ENCODE peak calls at places on chromosome 3, in nine cellular contexts. R, G, F, U, T, Z, M, A and C are unnamed samples.

GRCh38 chr3:70861234-70861633 is 548.8 kb upstream of the MDFIC2 start:
- DNase-seq in R (no peak), G (no peak), F (no peak), U (no peak), T (no peak), Z (no peak), M (no peak), A (no peak), C (no peak)

GRCh38 chr3:172869356-172869755 is 118.8 kb downstream of the ECT2 start:
- DNase-seq in R (no peak), G (no peak), F (no peak), U (no peak), T (peak; percentile 60), Z (no peak), M (no peak), A (peak; percentile 9), C (no peak)

GRCh38 chr3:5339967-5340535 is 152.5 kb downstream of the EDEM1 start:
- DNase-seq in R (no peak), G (no peak), F (no peak), U (no peak), T (no peak), Z (no peak), M (no peak), A (no peak), C (no peak)

GRCh38 chr3:99562138-99562537 is 76.3 kb upstream of the COL8A1 start:
- DNase-seq in R (no peak), G (peak; percentile 49), F (no peak), U (no peak), T (no peak), Z (no peak), M (no peak), A (no peak), C (no peak)

GRCh38 chr3:169980055-169980454 is 13.4 kb downstream of the SEC62 start:
- DNase-seq in R (no peak), G (no peak), F (no peak), U (no peak), T (no peak), Z (no peak), M (no peak), A (no peak), C (peak; percentile 4)

GRCh38 chr3:69016901-69017300 is 3.4 kb upstream of the EOGT start:
- DNase-seq in R (no peak), G (peak; percentile 25), F (no peak), U (no peak), T (no peak), Z (no peak), M (no peak), A (no peak), C (no peak)

GRCh38 chr3:38641461-38642110 is 7.9 kb downstream of the SCN5A start:
- DNase-seq in R (no peak), G (no peak), F (peak; percentile 46), U (no peak), T (no peak), Z (peak; percentile 33), M (peak; percentile 19), A (no peak), C (no peak)

GRCh38 chr3:56491566-56491965 is 23.3 kb upstream of the ERC2 start:
- DNase-seq in R (no peak), G (no peak), F (no peak), U (no peak), T (no peak), Z (no peak), M (no peak), A (no peak), C (no peak)

GRCh38 chr3:37564518-37564917 is 297.2 kb upstream of the CTDSPL start:
- DNase-seq in R (no peak), G (no peak), F (no peak), U (no peak), T (no peak), Z (no peak), M (no peak), A (no peak), C (no peak)

GRCh38 chr3:5138214-5138981 is 16.3 kb downstream of the ARL8B start:
- DNase-seq in R (no peak), G (peak; percentile 23), F (no peak), U (no peak), T (no peak), Z (no peak), M (no peak), A (no peak), C (no peak)

GRCh38 chr3:60513241-60513640 is 738.0 kb downstream of the FHIT start:
- DNase-seq in R (no peak), G (no peak), F (no peak), U (no peak), T (no peak), Z (no peak), M (no peak), A (no peak), C (no peak)

GRCh38 chr3:65854606-65855304 is 184.0 kb downstream of the MAGI1 start:
- DNase-seq in R (no peak), G (no peak), F (no peak), U (no peak), T (peak; percentile 61), Z (no peak), M (no peak), A (no peak), C (no peak)

GRCh38 chr3:79140718-79141117 is 627.1 kb downstream of the ROBO1 start:
- DNase-seq in R (no peak), G (no peak), F (no peak), U (no peak), T (no peak), Z (no peak), M (no peak), A (no peak), C (no peak)

GRCh38 chr3:185561958-185562357 is 9.6 kb upstream of the LIPH start:
- DNase-seq in R (no peak), G (no peak), F (no peak), U (no peak), T (no peak), Z (no peak), M (no peak), A (no peak), C (no peak)

GRCh38 chr3:185559706-185560090 is 7.3 kb upstream of the LIPH start:
- DNase-seq in R (no peak), G (no peak), F (no peak), U (no peak), T (no peak), Z (no peak), M (no peak), A (no peak), C (no peak)

GRCh38 chr3:185561374-185561943 is 9.1 kb upstream of the LIPH start:
- DNase-seq in R (no peak), G (no peak), F (peak; percentile 86), U (no peak), T (peak; percentile 37), Z (no peak), M (peak; percentile 60), A (no peak), C (no peak)

GRCh38 chr3:185558395-185558794 is 6.0 kb upstream of the LIPH start:
- DNase-seq in R (no peak), G (no peak), F (peak; percentile 78), U (no peak), T (peak; percentile 88), Z (no peak), M (peak; percentile 87), A (no peak), C (no peak)

DNA sequence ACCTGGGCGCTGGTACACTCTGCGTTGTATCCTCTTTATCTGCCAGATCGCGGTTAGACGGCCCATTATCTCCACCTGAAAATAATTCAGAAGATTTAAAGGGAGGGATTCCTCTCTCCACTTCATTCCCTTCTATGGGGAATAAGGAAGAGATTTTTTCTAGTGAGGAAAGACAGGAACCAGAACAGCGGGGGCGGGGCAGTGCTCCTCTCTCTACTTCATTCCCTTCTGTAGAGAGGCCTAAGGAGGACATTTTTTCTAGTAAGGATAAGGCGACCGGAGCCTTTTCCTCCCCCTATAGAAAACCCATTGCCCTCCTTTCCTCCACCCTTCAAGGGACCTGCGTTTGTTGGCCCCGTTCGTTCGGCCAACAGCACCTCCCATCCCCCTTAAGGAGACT is 8.3 kb upstream of the LIPH start:
- DNase-seq in R (no peak), G (no peak), F (no peak), U (no peak), T (no peak), Z (no peak), M (no peak), A (no peak), C (no peak)
- H3K27ac ChIP-seq in R (no peak overlapping the region), G (no peak overlapping the region), F (peak overlapping the region; percentile 84), U (no peak overlapping the region), T (peak overlapping the region; percentile 49), Z (no peak overlapping the region), M (no peak overlapping the region), A (no peak overlapping the region), C (no peak overlapping the region)

DNA sequence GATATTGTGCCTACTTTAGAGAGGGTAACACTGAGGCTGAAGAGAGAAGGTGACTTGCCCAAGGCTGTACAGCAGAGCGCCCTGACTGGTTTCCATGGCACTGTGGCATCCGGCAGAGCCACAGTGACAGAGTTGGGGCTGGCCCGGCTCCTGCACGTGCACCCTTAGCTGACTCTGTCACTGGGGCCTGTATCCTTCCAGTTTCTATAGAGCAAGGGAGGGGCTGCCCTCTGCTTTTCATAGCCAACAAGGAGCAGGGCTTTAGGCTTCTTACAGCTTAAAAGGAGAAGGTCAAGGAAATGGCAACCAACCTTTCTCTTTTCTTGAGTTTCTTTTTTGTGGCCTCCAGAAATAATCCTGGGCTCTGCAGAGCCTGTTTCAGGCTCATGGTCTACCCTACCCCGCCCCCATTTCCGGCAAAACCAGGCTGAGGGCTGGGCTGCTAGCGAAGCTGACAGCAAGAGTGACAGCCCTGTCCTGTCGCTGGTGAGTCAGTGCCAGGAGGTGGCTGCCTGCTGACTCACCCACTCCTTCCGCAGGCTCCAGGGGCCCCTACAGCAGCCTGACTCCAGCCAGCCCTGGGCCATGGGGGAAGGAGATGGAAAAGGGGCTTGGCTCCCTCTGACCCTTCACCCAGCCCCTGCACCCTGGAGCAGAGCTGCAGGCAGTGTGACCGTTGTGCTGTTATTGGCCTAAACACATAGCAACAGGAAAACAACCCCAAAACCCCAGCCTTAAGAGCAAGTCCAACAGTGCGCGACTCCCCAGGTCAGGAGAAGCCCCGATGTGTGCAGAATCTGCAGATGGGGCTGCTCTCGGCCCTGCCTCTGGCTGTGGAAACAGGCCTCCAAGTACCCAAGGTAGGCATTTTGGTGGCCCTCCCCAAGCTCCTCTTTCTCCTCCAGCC is 29.8 kb downstream of the SLC6A6 start:
- DNase-seq in R (no peak), G (peak; percentile 83), F (peak; percentile 96), U (peak; percentile 98), T (peak; percentile 68), Z (peak; percentile 92), M (peak; percentile 89), A (peak; percentile 69), C (peak; percentile 88)
- H3K27ac ChIP-seq in R (no peak overlapping the region), G (peak overlapping the region; percentile 77), F (peak overlapping the region; percentile 89), U (peak overlapping the region; percentile 93), T (no peak overlapping the region), Z (peak overlapping the region; percentile 25), M (peak overlapping the region; percentile 78), A (peak overlapping the region; percentile 85), C (peak overlapping the region; percentile 40)

GRCh38 chr3:46187876-46188275 is 20.2 kb downstream of the CCR1 start:
- DNase-seq in R (no peak), G (no peak), F (no peak), U (no peak), T (no peak), Z (no peak), M (no peak), A (peak; percentile 5), C (no peak)
- H3K27ac ChIP-seq in R (no peak overlapping the region), G (no peak overlapping the region), F (no peak overlapping the region), U (no peak overlapping the region), T (no peak overlapping the region), Z (no peak overlapping the region), M (no peak overlapping the region), A (no peak overlapping the region), C (no peak overlapping the region)

DNA sequence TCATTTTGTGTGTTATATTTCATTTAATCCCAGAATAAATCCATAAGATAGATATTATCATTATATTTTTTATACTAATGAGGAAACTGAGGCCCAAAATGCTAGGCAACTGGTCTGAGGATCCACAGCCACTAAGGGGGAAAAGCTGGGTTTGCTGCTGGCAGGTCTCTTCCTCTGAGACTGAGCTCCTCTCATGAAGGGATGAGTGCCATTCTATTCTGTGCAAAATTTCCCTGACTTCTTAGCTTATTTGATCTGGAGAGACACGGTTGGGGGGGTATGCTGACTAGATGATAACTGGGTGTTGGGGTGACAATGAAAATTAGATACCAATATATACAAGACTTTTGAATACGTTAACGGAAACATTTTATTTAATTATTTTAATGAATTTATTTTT is 1.9 kb downstream of the GCSAM start:
- DNase-seq in R (no peak), G (no peak), F (no peak), U (no peak), T (no peak), Z (no peak), M (no peak), A (no peak), C (no peak)
- H3K27ac ChIP-seq in R (no peak overlapping the region), G (no peak overlapping the region), F (no peak overlapping the region), U (no peak overlapping the region), T (no peak overlapping the region), Z (no peak overlapping the region), M (no peak overlapping the region), A (no peak overlapping the region), C (no peak overlapping the region)